ENCODE peak calls at places on chromosomes 5 and 9, in nine cellular contexts. E, K, B, A, H, N, S, Z and D are unnamed samples.
A peak's percentile ranks its signal among the peaks of the same experiment; 100 is the strongest.

GRCh38 chr9:129458155-129458661 is 162.7 kb downstream of the C9orf50 start:
- DNase-seq in B (peak; percentile 43), E (no peak), H (no peak), K (no peak), S (no peak), N (peak; percentile 54), A (peak; percentile 60), Z (no peak), D (no peak)

GRCh38 chr9:137028281-137029057 is 432 bp upstream of the ABCA2 start:
- DNase-seq in N (peak; percentile 83), B (peak; percentile 81), Z (peak; percentile 77), K (peak; percentile 85), E (no peak), S (peak; percentile 73), H (peak; percentile 11), A (peak; percentile 78), D (no peak)

GRCh38 chr5:169980418-169981053 is at the start of gene INSYN2B:
- DNase-seq in E (peak; percentile 56), N (peak; percentile 35), A (peak; percentile 50), S (peak; percentile 71), K (no peak), B (peak; percentile 41), H (peak; percentile 87), Z (peak; percentile 89), D (no peak)

GRCh38 chr5:136213919-136214493 is 21.0 kb upstream of the SMIM32 start:
- DNase-seq in N (no peak), B (no peak), E (no peak), A (no peak), Z (no peak), H (no peak), S (no peak), K (no peak), D (no peak)

GRCh38 chr9:68964765-68965164 is 49.1 kb downstream of the PRKACG start:
- DNase-seq in A (no peak), Z (no peak), N (no peak), K (no peak), E (no peak), S (no peak), B (no peak), H (no peak), D (no peak)

GRCh38 chr5:94674841-94675382 is 56.4 kb downstream of the SLF1 start:
- DNase-seq in Z (no peak), K (no peak), E (no peak), B (no peak), S (no peak), N (no peak), A (no peak), H (peak; percentile 28), D (no peak)

GRCh38 chr9:86557063-86557766 is 203.0 kb upstream of the TUT7 start:
- DNase-seq in S (no peak), N (no peak), H (peak; percentile 98), A (no peak), Z (no peak), E (no peak), B (no peak), K (no peak), D (no peak)

GRCh38 chr5:100841358-100842076 is 61.6 kb downstream of the ST8SIA4 start:
- DNase-seq in K (no peak), H (no peak), A (no peak), S (no peak), N (no peak), E (peak; percentile 51), B (no peak), Z (no peak), D (no peak)

GRCh38 chr5:143154495-143155375 is 248.8 kb downstream of the NR3C1 start:
- DNase-seq in K (no peak), N (no peak), S (no peak), E (no peak), H (peak; percentile 42), A (no peak), Z (no peak), B (no peak), D (no peak)

GRCh38 chr5:150208187-150209015 is 18.5 kb downstream of the SLC6A7 start:
- DNase-seq in B (no peak), S (no peak), N (no peak), H (peak; percentile 79), K (no peak), E (no peak), Z (no peak), A (no peak), D (no peak)

GRCh38 chr5:158802941-158803341 is 296.8 kb downstream of the EBF1 start:
- DNase-seq in Z (no peak), B (no peak), H (peak; percentile 3), E (no peak), S (no peak), N (no peak), K (no peak), A (no peak), D (no peak)

GRCh38 chr5:83583859-83584258 is 112.3 kb downstream of the VCAN start:
- DNase-seq in N (no peak), A (no peak), K (no peak), S (no peak), H (peak; percentile 82), B (no peak), E (no peak), Z (no peak), D (no peak)

GRCh38 chr5:125125031-125125823 is 378.8 kb upstream of the ZNF608 start:
- DNase-seq in K (no peak), B (no peak), N (no peak), A (no peak), S (no peak), H (peak; percentile 9), Z (no peak), E (no peak), D (no peak)

GRCh38 chr5:115497200-115497599 is 47.4 kb downstream of the FEM1C start:
- DNase-seq in B (no peak), K (no peak), H (no peak), S (no peak), N (no peak), Z (no peak), E (no peak), A (no peak), D (no peak)

GRCh38 chr5:1894243-1894642 is 11.5 kb upstream of the IRX4 start:
- DNase-seq in H (no peak), E (no peak), N (no peak), B (no peak), K (no peak), A (no peak), S (no peak), Z (no peak), D (no peak)

GRCh38 chr5:160312139-160312959 is at the start of gene CCNJL:
- DNase-seq in Z (peak; percentile 92), K (peak; percentile 65), A (peak; percentile 65), E (no peak), S (no peak), H (peak; percentile 44), B (peak; percentile 61), N (peak; percentile 57), D (no peak)
- TF ChIP-seq POLR2A in Z (peak; percentile 61), K (peak; percentile 21), A (no peak), E (no peak), S (no peak), H (peak; percentile 39), B (no peak), N (no peak), D (no peak)

GRCh38 chr5:9782806-9783560 is 152.8 kb upstream of the TAS2R1 start:
- DNase-seq in Z (no peak), K (no peak), N (peak; percentile 45), S (no peak), A (no peak), B (no peak), E (no peak), H (peak; percentile 91), D (no peak)
- TF ChIP-seq CTCF in Z (no peak), K (no peak), N (no peak), S (no peak), A (no peak), B (no peak), E (no peak), H (no peak), D (no peak)

GRCh38 chr5:91373016-91373415 is 10.1 kb downstream of the ARRDC3 start:
- DNase-seq in H (no peak), N (no peak), K (no peak), S (no peak), E (no peak), Z (no peak), B (no peak), A (no peak), D (no peak)
- H3K36me3 ChIP-seq in H (peaks cover 49% of the 10 kb centered on the region), N (no peaks in the 10 kb centered on the region), K (no peaks in the 10 kb centered on the region), S (peaks cover 22% of the 10 kb centered on the region), E (peaks cover 88% of the 10 kb centered on the region), Z (peaks cover 2% of the 10 kb centered on the region), B (peaks cover 100% of the 10 kb centered on the region), A (peaks cover 47% of the 10 kb centered on the region), D (peaks cover 7% of the 10 kb centered on the region)

DNA sequence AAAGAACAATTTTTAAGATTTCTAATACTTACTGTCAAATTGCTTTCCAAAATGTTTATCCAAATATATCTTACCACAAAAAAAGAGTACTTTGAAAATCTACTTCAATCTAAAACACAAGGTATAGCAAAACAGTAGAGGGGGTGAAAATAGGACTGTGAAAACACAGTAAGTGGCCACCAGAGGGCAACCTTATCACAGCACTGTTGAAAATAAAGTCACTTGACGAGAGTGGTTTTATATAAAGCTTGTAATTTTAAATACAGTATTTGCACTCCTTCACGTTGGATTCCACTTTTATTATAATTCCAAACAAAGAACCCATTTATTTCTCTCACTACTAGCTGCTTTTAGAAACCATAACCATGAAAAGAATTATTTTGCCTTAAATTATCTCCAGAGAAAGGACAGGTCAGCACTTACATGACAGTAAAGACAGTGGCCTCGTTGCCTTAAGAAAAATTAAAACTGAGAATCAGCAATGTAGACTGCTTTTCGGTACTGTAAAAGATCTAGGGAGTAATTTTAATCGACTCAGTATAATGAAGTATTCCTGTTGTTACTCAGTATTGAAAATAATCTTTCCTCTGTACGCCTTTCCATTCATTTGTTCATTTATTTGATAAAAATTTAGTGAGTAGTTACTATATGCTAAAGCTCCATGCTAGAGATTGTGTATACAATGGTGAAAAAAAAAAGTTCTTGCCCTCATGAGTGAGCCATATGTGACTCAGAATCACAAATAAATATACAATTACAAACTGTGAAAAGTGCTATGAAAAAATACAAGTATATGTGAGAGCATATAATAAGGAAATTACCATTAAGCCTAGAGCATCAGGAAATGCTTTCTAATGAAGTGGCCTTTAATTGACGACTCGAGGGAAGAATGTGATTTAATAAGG is 40.0 kb upstream of the CDK5RAP2 start:
- DNase-seq in H (peak; percentile 74), A (peak; percentile 68), E (peak; percentile 47), K (no peak), S (no peak), B (no peak), Z (peak; percentile 55), N (peak; percentile 55), D (no peak)
- TF ChIP-seq POLR2A in H (no peak), A (no peak), E (no peak), K (no peak), S (no peak), B (no peak), Z (no peak), N (no peak), D (no peak)